ENCODE peak calls at places on chromosomes 4 and X, in ten cellular contexts. One of them, this sample, is unnamed.

GRCh38 chr4:136319789-136320470 is 1212.4 kb downstream of the PCDH18 start:
- DNase-seq in HAP-1: no peak
- DNase-seq in RKO: peak; percentile 63
- DNase-seq in T-helper 17 cell: no peak
- DNase-seq in stimulated activated CD4-positive, alpha-beta T cell treated with anti-CD3 and anti-CD28 coated beads, Interleukin-1b, Interleukin-23, amount 100 ng/mL, for 24 hours: no peak
- DNase-seq in NCI-H1417: no peak
- DNase-seq in T-helper 2 cell: no peak
- DNase-seq in endothelial cell: no peak
- DNase-seq in aorta: no peak
- DNase-seq in hepatic stellate cell: no peak
- DNase-seq in this sample: no peak

GRCh38 chrX:39936886-39937770 is 160.6 kb downstream of the BCOR start:
- DNase-seq in RKO: no peak
- DNase-seq in stimulated activated CD4-positive, alpha-beta T cell treated with anti-CD3 and anti-CD28 coated beads, Interleukin-1b, Interleukin-23, amount 100 ng/mL, for 24 hours: no peak
- DNase-seq in hepatic stellate cell: no peak
- DNase-seq in aorta: peak; percentile 26
- DNase-seq in HAP-1: peak; percentile 29
- DNase-seq in T-helper 17 cell: no peak
- DNase-seq in endothelial cell: no peak
- DNase-seq in T-helper 2 cell: peak; percentile 45
- DNase-seq in NCI-H1417: no peak
- DNase-seq in this sample: no peak

GRCh38 chr4:56937262-56937661 is 29.6 kb downstream of the REST start:
- DNase-seq in T-helper 2 cell: no peak
- DNase-seq in aorta: no peak
- DNase-seq in stimulated activated CD4-positive, alpha-beta T cell treated with anti-CD3 and anti-CD28 coated beads, Interleukin-1b, Interleukin-23, amount 100 ng/mL, for 24 hours: no peak
- DNase-seq in RKO: peak; percentile 91
- DNase-seq in T-helper 17 cell: no peak
- DNase-seq in HAP-1: no peak
- DNase-seq in hepatic stellate cell: peak; percentile 82
- DNase-seq in endothelial cell: no peak
- DNase-seq in NCI-H1417: no peak
- DNase-seq in this sample: no peak

GRCh38 chrX:43741843-43742573 is 85.9 kb downstream of the MAOA start:
- DNase-seq in RKO: no peak
- DNase-seq in HAP-1: no peak
- DNase-seq in hepatic stellate cell: no peak
- DNase-seq in T-helper 2 cell: no peak
- DNase-seq in endothelial cell: no peak
- DNase-seq in NCI-H1417: no peak
- DNase-seq in aorta: no peak
- DNase-seq in stimulated activated CD4-positive, alpha-beta T cell treated with anti-CD3 and anti-CD28 coated beads, Interleukin-1b, Interleukin-23, amount 100 ng/mL, for 24 hours: no peak
- DNase-seq in T-helper 17 cell: no peak
- DNase-seq in this sample: no peak

GRCh38 chrX:153927686-153927935 is 1.5 kb upstream of the ARHGAP4 start:
- DNase-seq in hepatic stellate cell: no peak
- DNase-seq in T-helper 2 cell: no peak
- DNase-seq in T-helper 17 cell: no peak
- DNase-seq in RKO: no peak
- DNase-seq in NCI-H1417: no peak
- DNase-seq in stimulated activated CD4-positive, alpha-beta T cell treated with anti-CD3 and anti-CD28 coated beads, Interleukin-1b, Interleukin-23, amount 100 ng/mL, for 24 hours: no peak
- DNase-seq in HAP-1: no peak
- DNase-seq in aorta: no peak
- DNase-seq in endothelial cell: no peak
- DNase-seq in this sample: no peak

GRCh38 chrX:49192722-49193328 is 6.7 kb upstream of the PRICKLE3 start:
- DNase-seq in NCI-H1417: peak; percentile 16
- DNase-seq in endothelial cell: no peak
- DNase-seq in stimulated activated CD4-positive, alpha-beta T cell treated with anti-CD3 and anti-CD28 coated beads, Interleukin-1b, Interleukin-23, amount 100 ng/mL, for 24 hours: no peak
- DNase-seq in aorta: no peak
- DNase-seq in RKO: no peak
- DNase-seq in T-helper 2 cell: peak; percentile 48
- DNase-seq in HAP-1: peak; percentile 74
- DNase-seq in T-helper 17 cell: no peak
- DNase-seq in hepatic stellate cell: no peak
- DNase-seq in this sample: no peak

GRCh38 chr4:41203169-41203568 is 11.2 kb downstream of the APBB2 start:
- DNase-seq in RKO: no peak
- DNase-seq in stimulated activated CD4-positive, alpha-beta T cell treated with anti-CD3 and anti-CD28 coated beads, Interleukin-1b, Interleukin-23, amount 100 ng/mL, for 24 hours: no peak
- DNase-seq in hepatic stellate cell: peak; percentile 27
- DNase-seq in T-helper 17 cell: no peak
- DNase-seq in T-helper 2 cell: no peak
- DNase-seq in NCI-H1417: no peak
- DNase-seq in HAP-1: no peak
- DNase-seq in aorta: no peak
- DNase-seq in endothelial cell: no peak
- DNase-seq in this sample: no peak

GRCh38 chrX:23871905-23872546 is 35.7 kb downstream of the APOO start:
- DNase-seq in aorta: no peak
- DNase-seq in RKO: no peak
- DNase-seq in endothelial cell: no peak
- DNase-seq in NCI-H1417: no peak
- DNase-seq in hepatic stellate cell: no peak
- DNase-seq in HAP-1: no peak
- DNase-seq in T-helper 2 cell: no peak
- DNase-seq in T-helper 17 cell: no peak
- DNase-seq in stimulated activated CD4-positive, alpha-beta T cell treated with anti-CD3 and anti-CD28 coated beads, Interleukin-1b, Interleukin-23, amount 100 ng/mL, for 24 hours: no peak
- DNase-seq in this sample: no peak

GRCh38 chrX:48540015-48540350 is 469 bp downstream of the TBC1D25 start:
- DNase-seq in NCI-H1417: no peak
- DNase-seq in endothelial cell: peak; percentile 26
- DNase-seq in hepatic stellate cell: no peak
- DNase-seq in RKO: no peak
- DNase-seq in T-helper 2 cell: no peak
- DNase-seq in aorta: no peak
- DNase-seq in stimulated activated CD4-positive, alpha-beta T cell treated with anti-CD3 and anti-CD28 coated beads, Interleukin-1b, Interleukin-23, amount 100 ng/mL, for 24 hours: peak; percentile 20
- DNase-seq in T-helper 17 cell: peak; percentile 51
- DNase-seq in HAP-1: no peak
- DNase-seq in this sample: no peak

GRCh38 chr4:2395584-2395983 is 22.9 kb downstream of the ZFYVE28 start:
- DNase-seq in stimulated activated CD4-positive, alpha-beta T cell treated with anti-CD3 and anti-CD28 coated beads, Interleukin-1b, Interleukin-23, amount 100 ng/mL, for 24 hours: no peak
- DNase-seq in RKO: no peak
- DNase-seq in HAP-1: no peak
- DNase-seq in aorta: no peak
- DNase-seq in hepatic stellate cell: no peak
- DNase-seq in NCI-H1417: no peak
- DNase-seq in endothelial cell: no peak
- DNase-seq in T-helper 2 cell: no peak
- DNase-seq in T-helper 17 cell: no peak
- DNase-seq in this sample: no peak

GRCh38 chr4:145417348-145418130 is 64.1 kb upstream of the SMAD1 start:
- DNase-seq in endothelial cell: no peak
- DNase-seq in RKO: no peak
- DNase-seq in hepatic stellate cell: no peak
- DNase-seq in T-helper 17 cell: no peak
- DNase-seq in NCI-H1417: no peak
- DNase-seq in HAP-1: no peak
- DNase-seq in aorta: no peak
- DNase-seq in stimulated activated CD4-positive, alpha-beta T cell treated with anti-CD3 and anti-CD28 coated beads, Interleukin-1b, Interleukin-23, amount 100 ng/mL, for 24 hours: no peak
- DNase-seq in T-helper 2 cell: no peak
- DNase-seq in this sample: no peak

GRCh38 chrX:102345916-102346315 is 93.9 kb downstream of the NXF2B start:
- DNase-seq in aorta: peak; percentile 71
- DNase-seq in T-helper 17 cell: peak; percentile 32
- DNase-seq in HAP-1: peak; percentile 86
- DNase-seq in RKO: peak; percentile 49
- DNase-seq in hepatic stellate cell: peak; percentile 16
- DNase-seq in NCI-H1417: no peak
- DNase-seq in T-helper 2 cell: peak; percentile 30
- DNase-seq in stimulated activated CD4-positive, alpha-beta T cell treated with anti-CD3 and anti-CD28 coated beads, Interleukin-1b, Interleukin-23, amount 100 ng/mL, for 24 hours: peak; percentile 77
- DNase-seq in endothelial cell: peak; percentile 69
- DNase-seq in this sample: peak; percentile 75

GRCh38 chr4:98659106-98659592 is 738 bp upstream of the TSPAN5 start:
- DNase-seq in NCI-H1417: peak; percentile 70
- DNase-seq in T-helper 2 cell: no peak
- DNase-seq in RKO: no peak
- DNase-seq in T-helper 17 cell: no peak
- DNase-seq in HAP-1: no peak
- DNase-seq in hepatic stellate cell: peak; percentile 66
- DNase-seq in endothelial cell: peak; percentile 18
- DNase-seq in aorta: no peak
- DNase-seq in stimulated activated CD4-positive, alpha-beta T cell treated with anti-CD3 and anti-CD28 coated beads, Interleukin-1b, Interleukin-23, amount 100 ng/mL, for 24 hours: no peak
- DNase-seq in this sample: no peak

GRCh38 chr4:118969359-118969758 is 80.7 kb downstream of the SYNPO2 start:
- DNase-seq in RKO: peak; percentile 69
- DNase-seq in HAP-1: peak; percentile 54
- DNase-seq in NCI-H1417: peak; percentile 8
- DNase-seq in T-helper 2 cell: no peak
- DNase-seq in endothelial cell: peak; percentile 24
- DNase-seq in aorta: peak; percentile 75
- DNase-seq in hepatic stellate cell: no peak
- DNase-seq in T-helper 17 cell: no peak
- DNase-seq in stimulated activated CD4-positive, alpha-beta T cell treated with anti-CD3 and anti-CD28 coated beads, Interleukin-1b, Interleukin-23, amount 100 ng/mL, for 24 hours: no peak
- DNase-seq in this sample: peak; percentile 83

GRCh38 chrX:3227526-3227925 is 118.9 kb downstream of the MXRA5 start:
- DNase-seq in T-helper 17 cell: no peak
- DNase-seq in RKO: no peak
- DNase-seq in HAP-1: no peak
- DNase-seq in endothelial cell: no peak
- DNase-seq in T-helper 2 cell: no peak
- DNase-seq in stimulated activated CD4-positive, alpha-beta T cell treated with anti-CD3 and anti-CD28 coated beads, Interleukin-1b, Interleukin-23, amount 100 ng/mL, for 24 hours: no peak
- DNase-seq in aorta: no peak
- DNase-seq in hepatic stellate cell: no peak
- DNase-seq in NCI-H1417: no peak
- DNase-seq in this sample: no peak

GRCh38 chrX:149638860-149639259 is 7.3 kb upstream of the TMEM185A start:
- DNase-seq in HAP-1: no peak
- DNase-seq in stimulated activated CD4-positive, alpha-beta T cell treated with anti-CD3 and anti-CD28 coated beads, Interleukin-1b, Interleukin-23, amount 100 ng/mL, for 24 hours: no peak
- DNase-seq in hepatic stellate cell: no peak
- DNase-seq in NCI-H1417: no peak
- DNase-seq in RKO: no peak
- DNase-seq in endothelial cell: no peak
- DNase-seq in aorta: no peak
- DNase-seq in T-helper 2 cell: no peak
- DNase-seq in T-helper 17 cell: no peak
- DNase-seq in this sample: no peak

GRCh38 chr4:128310266-128310697 is 22.7 kb upstream of the PGRMC2 start:
- DNase-seq in RKO: no peak
- DNase-seq in aorta: no peak
- DNase-seq in NCI-H1417: peak; percentile 29
- DNase-seq in stimulated activated CD4-positive, alpha-beta T cell treated with anti-CD3 and anti-CD28 coated beads, Interleukin-1b, Interleukin-23, amount 100 ng/mL, for 24 hours: no peak
- DNase-seq in endothelial cell: no peak
- DNase-seq in T-helper 17 cell: no peak
- DNase-seq in HAP-1: no peak
- DNase-seq in hepatic stellate cell: no peak
- DNase-seq in T-helper 2 cell: no peak
- DNase-seq in this sample: no peak

GRCh38 chrX:135698924-135699323 is 14.5 kb upstream of the CT45A1 start:
- DNase-seq in endothelial cell: no peak
- DNase-seq in T-helper 2 cell: no peak
- DNase-seq in HAP-1: no peak
- DNase-seq in hepatic stellate cell: no peak
- DNase-seq in T-helper 17 cell: no peak
- DNase-seq in aorta: no peak
- DNase-seq in NCI-H1417: no peak
- DNase-seq in stimulated activated CD4-positive, alpha-beta T cell treated with anti-CD3 and anti-CD28 coated beads, Interleukin-1b, Interleukin-23, amount 100 ng/mL, for 24 hours: no peak
- DNase-seq in RKO: no peak
- DNase-seq in this sample: no peak

GRCh38 chr4:11468901-11469300 is 40.2 kb upstream of the HS3ST1 start:
- DNase-seq in stimulated activated CD4-positive, alpha-beta T cell treated with anti-CD3 and anti-CD28 coated beads, Interleukin-1b, Interleukin-23, amount 100 ng/mL, for 24 hours: no peak
- DNase-seq in RKO: no peak
- DNase-seq in T-helper 2 cell: no peak
- DNase-seq in endothelial cell: no peak
- DNase-seq in T-helper 17 cell: no peak
- DNase-seq in HAP-1: no peak
- DNase-seq in aorta: no peak
- DNase-seq in hepatic stellate cell: no peak
- DNase-seq in NCI-H1417: no peak
- DNase-seq in this sample: no peak

GRCh38 chrX:11579856-11580595 is 85.7 kb downstream of the ARHGAP6 start:
- DNase-seq in HAP-1: no peak
- DNase-seq in RKO: no peak
- DNase-seq in stimulated activated CD4-positive, alpha-beta T cell treated with anti-CD3 and anti-CD28 coated beads, Interleukin-1b, Interleukin-23, amount 100 ng/mL, for 24 hours: no peak
- DNase-seq in T-helper 17 cell: no peak
- DNase-seq in NCI-H1417: peak; percentile 27
- DNase-seq in hepatic stellate cell: no peak
- DNase-seq in endothelial cell: no peak
- DNase-seq in T-helper 2 cell: no peak
- DNase-seq in aorta: no peak
- DNase-seq in this sample: no peak

GRCh38 chr4:126916626-126917140 is 716.1 kb upstream of the INTU start:
- DNase-seq in RKO: no peak
- DNase-seq in stimulated activated CD4-positive, alpha-beta T cell treated with anti-CD3 and anti-CD28 coated beads, Interleukin-1b, Interleukin-23, amount 100 ng/mL, for 24 hours: no peak
- DNase-seq in aorta: no peak
- DNase-seq in hepatic stellate cell: no peak
- DNase-seq in endothelial cell: no peak
- DNase-seq in T-helper 2 cell: no peak
- DNase-seq in HAP-1: no peak
- DNase-seq in NCI-H1417: no peak
- DNase-seq in T-helper 17 cell: no peak
- DNase-seq in this sample: no peak

GRCh38 chr4:171242831-171243230 is 570.4 kb upstream of the GALNTL6 start:
- DNase-seq in endothelial cell: no peak
- DNase-seq in HAP-1: no peak
- DNase-seq in hepatic stellate cell: no peak
- DNase-seq in RKO: no peak
- DNase-seq in aorta: no peak
- DNase-seq in NCI-H1417: no peak
- DNase-seq in T-helper 17 cell: no peak
- DNase-seq in stimulated activated CD4-positive, alpha-beta T cell treated with anti-CD3 and anti-CD28 coated beads, Interleukin-1b, Interleukin-23, amount 100 ng/mL, for 24 hours: no peak
- DNase-seq in T-helper 2 cell: no peak
- DNase-seq in this sample: no peak

GRCh38 chrX:15206306-15206705 is 63.6 kb downstream of the ASB9 start:
- DNase-seq in aorta: no peak
- DNase-seq in HAP-1: no peak
- DNase-seq in endothelial cell: no peak
- DNase-seq in NCI-H1417: peak; percentile 31
- DNase-seq in T-helper 2 cell: peak; percentile 2
- DNase-seq in hepatic stellate cell: no peak
- DNase-seq in stimulated activated CD4-positive, alpha-beta T cell treated with anti-CD3 and anti-CD28 coated beads, Interleukin-1b, Interleukin-23, amount 100 ng/mL, for 24 hours: no peak
- DNase-seq in RKO: no peak
- DNase-seq in T-helper 17 cell: no peak
- DNase-seq in this sample: no peak

GRCh38 chrX:129823115-129823514 is 20.6 kb downstream of the ZDHHC9 start:
- DNase-seq in aorta: peak; percentile 59
- DNase-seq in endothelial cell: peak; percentile 27
- DNase-seq in HAP-1: peak; percentile 70
- DNase-seq in T-helper 17 cell: peak; percentile 9
- DNase-seq in RKO: peak; percentile 48
- DNase-seq in T-helper 2 cell: peak; percentile 68
- DNase-seq in stimulated activated CD4-positive, alpha-beta T cell treated with anti-CD3 and anti-CD28 coated beads, Interleukin-1b, Interleukin-23, amount 100 ng/mL, for 24 hours: peak; percentile 17
- DNase-seq in hepatic stellate cell: no peak
- DNase-seq in NCI-H1417: no peak
- DNase-seq in this sample: no peak

GRCh38 chrX:44032479-44032878 is 59.3 kb upstream of the NDP start:
- DNase-seq in NCI-H1417: no peak
- DNase-seq in RKO: no peak
- DNase-seq in hepatic stellate cell: no peak
- DNase-seq in aorta: no peak
- DNase-seq in T-helper 2 cell: peak; percentile 15
- DNase-seq in HAP-1: no peak
- DNase-seq in stimulated activated CD4-positive, alpha-beta T cell treated with anti-CD3 and anti-CD28 coated beads, Interleukin-1b, Interleukin-23, amount 100 ng/mL, for 24 hours: no peak
- DNase-seq in T-helper 17 cell: no peak
- DNase-seq in endothelial cell: no peak
- DNase-seq in this sample: no peak

GRCh38 chr4:7897811-7898210 is 41.9 kb downstream of the AFAP1 start:
- DNase-seq in NCI-H1417: no peak
- DNase-seq in HAP-1: no peak
- DNase-seq in stimulated activated CD4-positive, alpha-beta T cell treated with anti-CD3 and anti-CD28 coated beads, Interleukin-1b, Interleukin-23, amount 100 ng/mL, for 24 hours: no peak
- DNase-seq in T-helper 2 cell: no peak
- DNase-seq in aorta: no peak
- DNase-seq in T-helper 17 cell: no peak
- DNase-seq in hepatic stellate cell: no peak
- DNase-seq in endothelial cell: no peak
- DNase-seq in RKO: no peak
- DNase-seq in this sample: no peak

GRCh38 chrX:15376956-15377355 is 7.3 kb downstream of the VEGFD start:
- DNase-seq in NCI-H1417: no peak
- DNase-seq in hepatic stellate cell: no peak
- DNase-seq in RKO: no peak
- DNase-seq in stimulated activated CD4-positive, alpha-beta T cell treated with anti-CD3 and anti-CD28 coated beads, Interleukin-1b, Interleukin-23, amount 100 ng/mL, for 24 hours: no peak
- DNase-seq in T-helper 2 cell: no peak
- DNase-seq in aorta: no peak
- DNase-seq in endothelial cell: no peak
- DNase-seq in T-helper 17 cell: no peak
- DNase-seq in HAP-1: no peak
- DNase-seq in this sample: no peak

GRCh38 chr4:52718123-52718522 is 33.1 kb downstream of the ERVMER34-1 start:
- DNase-seq in T-helper 17 cell: no peak
- DNase-seq in hepatic stellate cell: no peak
- DNase-seq in HAP-1: no peak
- DNase-seq in aorta: no peak
- DNase-seq in endothelial cell: no peak
- DNase-seq in stimulated activated CD4-positive, alpha-beta T cell treated with anti-CD3 and anti-CD28 coated beads, Interleukin-1b, Interleukin-23, amount 100 ng/mL, for 24 hours: no peak
- DNase-seq in NCI-H1417: no peak
- DNase-seq in T-helper 2 cell: no peak
- DNase-seq in RKO: peak; percentile 65
- DNase-seq in this sample: no peak